ENCODE peak calls at places on chromosomes 2 and 18, in four cellular contexts. One of them, this sample, is unnamed.

GRCh38 chr2:27829791-27830190 is 58.3 kb downstream of the MRPL33 start:
- DNase-seq in testis: no peak
- DNase-seq in HS-5: no peak
- DNase-seq in NCI-H774: no peak
- DNase-seq in this sample: no peak

GRCh38 chr2:216109962-216110614 is 940 bp downstream of the XRCC5 start:
- DNase-seq in testis: no peak
- DNase-seq in NCI-H774: no peak
- DNase-seq in HS-5: peak; percentile 40
- DNase-seq in this sample: no peak

GRCh38 chr2:38440655-38441054 is 63.6 kb upstream of the ATL2 start:
- DNase-seq in HS-5: no peak
- DNase-seq in testis: no peak
- DNase-seq in NCI-H774: no peak
- DNase-seq in this sample: no peak

GRCh38 chr2:150165988-150166965 is 321.2 kb downstream of the RND3 start:
- DNase-seq in HS-5: no peak
- DNase-seq in NCI-H774: no peak
- DNase-seq in testis: no peak
- DNase-seq in this sample: no peak

GRCh38 chr2:231671617-231672350 is 36.5 kb upstream of the PTMA start:
- DNase-seq in HS-5: no peak
- DNase-seq in testis: no peak
- DNase-seq in NCI-H774: peak; percentile 24
- DNase-seq in this sample: no peak

GRCh38 chr2:237486819-237487448 is at the start of gene MLPH:
- DNase-seq in NCI-H774: peak; percentile 41
- DNase-seq in testis: peak; percentile 62
- DNase-seq in HS-5: no peak
- DNase-seq in this sample: no peak

GRCh38 chr18:12933323-12933722 is 14.5 kb upstream of the SEH1L start:
- DNase-seq in HS-5: no peak
- DNase-seq in testis: no peak
- DNase-seq in NCI-H774: no peak
- DNase-seq in this sample: no peak

GRCh38 chr18:77078671-77079070 is 53.9 kb downstream of the MBP start:
- DNase-seq in testis: no peak
- DNase-seq in NCI-H774: no peak
- DNase-seq in HS-5: no peak
- DNase-seq in this sample: no peak

GRCh38 chr2:187949859-187950258 is 341.8 kb upstream of the GULP1 start:
- DNase-seq in testis: no peak
- DNase-seq in HS-5: no peak
- DNase-seq in NCI-H774: no peak
- DNase-seq in this sample: no peak

GRCh38 chr2:51722311-51722710 is 690.4 kb upstream of the NRXN1 start:
- DNase-seq in testis: no peak
- DNase-seq in HS-5: peak; percentile 86
- DNase-seq in NCI-H774: no peak
- DNase-seq in this sample: no peak

GRCh38 chr2:151553-152328 is 105.4 kb upstream of the FAM110C start:
- DNase-seq in testis: no peak
- DNase-seq in HS-5: no peak
- DNase-seq in NCI-H774: no peak
- DNase-seq in this sample: no peak

GRCh38 chr2:210147614-210148013 is 23.6 kb downstream of the KANSL1L start:
- DNase-seq in testis: no peak
- DNase-seq in NCI-H774: no peak
- DNase-seq in HS-5: no peak
- DNase-seq in this sample: no peak

GRCh38 chr18:79523221-79523737 is 127.5 kb downstream of the NFATC1 start:
- DNase-seq in testis: peak; percentile 11
- DNase-seq in HS-5: no peak
- DNase-seq in NCI-H774: no peak
- DNase-seq in this sample: no peak

GRCh38 chr2:238950551-238950950 is 102.7 kb downstream of the TWIST2 start:
- DNase-seq in NCI-H774: no peak
- DNase-seq in testis: peak; percentile 12
- DNase-seq in HS-5: no peak
- DNase-seq in this sample: peak; percentile 62

GRCh38 chr18:54209471-54210180 is 14.8 kb downstream of the MBD2 start:
- DNase-seq in testis: no peak
- DNase-seq in HS-5: no peak
- DNase-seq in NCI-H774: no peak
- DNase-seq in this sample: no peak

GRCh38 chr2:227703961-227704360 is 13.9 kb downstream of the SLC19A3 start:
- DNase-seq in NCI-H774: no peak
- DNase-seq in testis: no peak
- DNase-seq in HS-5: peak; percentile 8
- DNase-seq in this sample: no peak

GRCh38 chr18:79366177-79367094 is 29.3 kb upstream of the NFATC1 start:
- DNase-seq in testis: no peak
- DNase-seq in NCI-H774: no peak
- DNase-seq in HS-5: no peak
- DNase-seq in this sample: no peak

GRCh38 chr18:7395566-7395965 is 164.7 kb downstream of the LRRC30 start:
- DNase-seq in HS-5: no peak
- DNase-seq in NCI-H774: no peak
- DNase-seq in testis: no peak
- DNase-seq in this sample: no peak

GRCh38 chr18:8254664-8255063 is 354.6 kb upstream of the RAB12 start:
- DNase-seq in NCI-H774: no peak
- DNase-seq in HS-5: no peak
- DNase-seq in testis: no peak
- DNase-seq in this sample: no peak

GRCh38 chr2:235616846-235617245 is 123.0 kb downstream of the AGAP1 start:
- DNase-seq in NCI-H774: no peak
- DNase-seq in HS-5: no peak
- DNase-seq in testis: no peak
- DNase-seq in this sample: no peak

GRCh38 chr2:11387100-11387390 is 42.6 kb upstream of the ROCK2 start:
- DNase-seq in HS-5: no peak
- DNase-seq in testis: no peak
- DNase-seq in NCI-H774: no peak
- DNase-seq in this sample: no peak

GRCh38 chr2:180203972-180204371 is 196.9 kb upstream of the CWC22 start:
- DNase-seq in HS-5: peak; percentile 45
- DNase-seq in NCI-H774: no peak
- DNase-seq in testis: no peak
- DNase-seq in this sample: no peak

GRCh38 chr2:70981866-70982810 is 3.7 kb downstream of the ANKRD53 start:
- DNase-seq in testis: no peak
- DNase-seq in NCI-H774: no peak
- DNase-seq in HS-5: no peak
- DNase-seq in this sample: peak; percentile 74

GRCh38 chr2:221133941-221134340 is 438.2 kb downstream of the EPHA4 start:
- DNase-seq in NCI-H774: no peak
- DNase-seq in HS-5: peak; percentile 73
- DNase-seq in testis: no peak
- DNase-seq in this sample: no peak

GRCh38 chr18:73924836-73925235 is 222.8 kb downstream of the FBXO15 start:
- DNase-seq in testis: no peak
- DNase-seq in HS-5: no peak
- DNase-seq in NCI-H774: no peak
- DNase-seq in this sample: no peak

GRCh38 chr2:240469239-240469636 is 33.8 kb downstream of the GPC1 start:
- DNase-seq in NCI-H774: no peak
- DNase-seq in HS-5: no peak
- DNase-seq in testis: no peak
- DNase-seq in this sample: peak; percentile 47

GRCh38 chr2:71929482-71929772 is 218.2 kb downstream of the CYP26B1 start:
- DNase-seq in HS-5: no peak
- DNase-seq in NCI-H774: no peak
- DNase-seq in testis: no peak
- DNase-seq in this sample: no peak

GRCh38 chr2:70894765-70895164 is 40.9 kb upstream of the ATP6V1B1 start:
- DNase-seq in HS-5: no peak
- DNase-seq in testis: no peak
- DNase-seq in NCI-H774: no peak
- DNase-seq in this sample: no peak

GRCh38 chr2:234556848-234557573 is 60.1 kb upstream of the ARL4C start:
- DNase-seq in testis: no peak
- DNase-seq in NCI-H774: peak; percentile 62
- DNase-seq in HS-5: no peak
- DNase-seq in this sample: no peak

GRCh38 chr2:218582085-218582484 is 13.4 kb downstream of the CNOT9 start:
- DNase-seq in HS-5: peak; percentile 97
- DNase-seq in NCI-H774: no peak
- DNase-seq in testis: no peak
- DNase-seq in this sample: no peak

GRCh38 chr2:130890941-130891669 is 54.4 kb downstream of the ARHGEF4 start:
- DNase-seq in testis: no peak
- DNase-seq in HS-5: no peak
- DNase-seq in NCI-H774: no peak
- DNase-seq in this sample: no peak

GRCh38 chr2:182642328-182642727 is 73.7 kb upstream of the DNAJC10 start:
- DNase-seq in NCI-H774: peak; percentile 8
- DNase-seq in HS-5: no peak
- DNase-seq in testis: peak; percentile 54
- DNase-seq in this sample: no peak

GRCh38 chr2:71611247-71611646 is 157.9 kb downstream of the DYSF start:
- DNase-seq in testis: peak; percentile 2
- DNase-seq in NCI-H774: no peak
- DNase-seq in HS-5: no peak
- DNase-seq in this sample: peak; percentile 69

GRCh38 chr2:194745532-194746146 is 911.4 kb upstream of the SLC39A10 start:
- DNase-seq in HS-5: no peak
- DNase-seq in NCI-H774: no peak
- DNase-seq in testis: no peak
- DNase-seq in this sample: no peak